ENCODE peak calls at places on chromosomes 12 and 14, in six cellular contexts. S, F, W, C, K and E are unnamed samples.

GRCh38 chr12:125249932-125250331 is 184.7 kb downstream of the AACS start:
- DNase-seq in S (no peak), F (no peak), W (no peak), C (no peak), K (no peak), E (no peak)

GRCh38 chr12:112433551-112433950 is 14.8 kb downstream of the PTPN11 start:
- DNase-seq in S (no peak), F (no peak), W (no peak), C (no peak), K (no peak), E (no peak)

GRCh38 chr12:80632835-80633234 is 74.6 kb upstream of the MYF6 start:
- DNase-seq in S (peak; percentile 19), F (no peak), W (no peak), C (no peak), K (peak; percentile 11), E (no peak)

GRCh38 chr12:123937707-123938600 is 34.7 kb downstream of the CCDC92 start:
- DNase-seq in S (no peak), F (peak; percentile 32), W (no peak), C (peak; percentile 70), K (no peak), E (no peak)

GRCh38 chr14:91402278-91403068 is 15.1 kb downstream of the CCDC88C start:
- DNase-seq in S (no peak), F (no peak), W (no peak), C (peak; percentile 43), K (peak; percentile 39), E (no peak)

GRCh38 chr12:69196302-69197288 is 42.8 kb upstream of the CPSF6 start:
- DNase-seq in S (no peak), F (no peak), W (no peak), C (no peak), K (peak; percentile 28), E (no peak)

GRCh38 chr12:3107071-3107583 is 29.9 kb downstream of the TSPAN9 start:
- DNase-seq in S (peak; percentile 46), F (no peak), W (no peak), C (peak; percentile 95), K (no peak), E (no peak)

GRCh38 chr14:60240139-60240856 is 8.7 kb upstream of the PPM1A start:
- DNase-seq in S (no peak), F (no peak), W (no peak), C (no peak), K (no peak), E (no peak)

GRCh38 chr12:75650989-75651695 is 139.7 kb upstream of the KRR1 start:
- DNase-seq in S (peak; percentile 36), F (no peak), W (no peak), C (peak; percentile 94), K (no peak), E (no peak)

GRCh38 chr12:43151406-43152080 is 400.5 kb downstream of the ADAMTS20 start:
- DNase-seq in S (peak; percentile 11), F (no peak), W (no peak), C (no peak), K (no peak), E (no peak)

GRCh38 chr12:75239987-75240386 is 30.3 kb upstream of the KCNC2 start:
- DNase-seq in S (no peak), F (no peak), W (no peak), C (no peak), K (no peak), E (no peak)

GRCh38 chr12:102526701-102527100 is 46.3 kb upstream of the IGF1 start:
- DNase-seq in S (peak; percentile 30), F (no peak), W (no peak), C (peak; percentile 67), K (no peak), E (no peak)

GRCh38 chr12:22609501-22609900 is 15.5 kb upstream of the ETNK1 start:
- DNase-seq in S (no peak), F (no peak), W (no peak), C (no peak), K (no peak), E (no peak)

GRCh38 chr14:71086571-71086970 is 179.3 kb downstream of the PCNX1 start:
- DNase-seq in S (no peak), F (no peak), W (no peak), C (peak; percentile 19), K (no peak), E (no peak)

GRCh38 chr12:106022568-106023012 is 116.2 kb downstream of the NUAK1 start:
- DNase-seq in S (no peak), F (no peak), W (no peak), C (no peak), K (no peak), E (no peak)

GRCh38 chr14:63438065-63438757 is 105.0 kb downstream of the PPP2R5E start:
- DNase-seq in S (peak; percentile 95), F (peak; percentile 38), W (no peak), C (peak; percentile 93), K (peak; percentile 50), E (peak; percentile 11)

GRCh38 chr14:41285193-41285748 is 321.4 kb upstream of the LRFN5 start:
- DNase-seq in S (peak; percentile 35), F (no peak), W (no peak), C (peak; percentile 67), K (peak; percentile 15), E (no peak)

GRCh38 chr14:58752782-58753181 is 115.0 kb downstream of the DACT1 start:
- DNase-seq in S (no peak), F (peak; percentile 70), W (peak; percentile 49), C (no peak), K (peak; percentile 70), E (peak; percentile 83)

GRCh38 chr12:81146228-81147225 is 68.6 kb downstream of the ACSS3 start:
- DNase-seq in S (no peak), F (no peak), W (no peak), C (no peak), K (no peak), E (no peak)

GRCh38 chr14:52124791-52125661 is 56.2 kb upstream of the NID2 start:
- DNase-seq in S (peak; percentile 63), F (no peak), W (no peak), C (peak; percentile 91), K (no peak), E (no peak)

GRCh38 chr14:76918176-76918750 is 92.1 kb downstream of the LRRC74A start:
- DNase-seq in S (peak; percentile 86), F (peak; percentile 50), W (no peak), C (peak; percentile 77), K (no peak), E (peak; percentile 47)

GRCh38 chr12:55955800-55956508 is 9.9 kb downstream of the PMEL start:
- DNase-seq in S (peak; percentile 86), F (peak; percentile 11), W (no peak), C (peak; percentile 81), K (peak; percentile 92), E (no peak)

GRCh38 chr12:65229441-65229840 is 49.0 kb upstream of the MSRB3 start:
- DNase-seq in S (peak; percentile 80), F (no peak), W (no peak), C (peak; percentile 79), K (no peak), E (no peak)

GRCh38 chr14:104469591-104469990 is 110.0 kb upstream of the C14orf180 start:
- DNase-seq in S (no peak), F (no peak), W (no peak), C (no peak), K (no peak), E (no peak)

GRCh38 chr14:84025258-84026012 is 1504.5 kb upstream of the FLRT2 start:
- DNase-seq in S (no peak), F (no peak), W (no peak), C (no peak), K (no peak), E (no peak)

GRCh38 chr14:99437706-99438105 is 43.0 kb downstream of the SETD3 start:
- DNase-seq in S (no peak), F (no peak), W (no peak), C (no peak), K (no peak), E (no peak)

GRCh38 chr12:72792889-72793288 is 520.7 kb downstream of the TRHDE start:
- DNase-seq in S (no peak), F (peak; percentile 59), W (no peak), C (no peak), K (no peak), E (no peak)

GRCh38 chr14:69316449-69317391 is 56.8 kb downstream of the GALNT16 start:
- DNase-seq in S (peak; percentile 99), F (peak; percentile 97), W (no peak), C (peak; percentile 91), K (no peak), E (no peak)